ENCODE peak calls at places on chromosome 20, in four cellular contexts. Y is central memory CD4-positive, alpha-beta T cell; S is activated CD4-positive, CD25-positive, alpha-beta regulatory T cell; U is anterior cingulate cortex. K is an unnamed sample.

GRCh38 chr20:57089701-57090144 is 176.7 kb downstream of the BMP7 start:
- DNase-seq in Y (peak), S (peak), U (peak), K (no peak)

GRCh38 chr20:57909763-57910331 is 200.0 kb upstream of the PMEPA1 start:
- DNase-seq in Y (no peak), S (no peak), U (no peak), K (no peak)

GRCh38 chr20:9099372-9099771 is 30.5 kb downstream of the PLCB4 start:
- DNase-seq in Y (no peak), S (no peak), U (no peak), K (no peak)

GRCh38 chr20:51062065-51062464 is 39.2 kb upstream of the KCNG1 start:
- DNase-seq in Y (no peak), S (no peak), U (no peak), K (no peak)

GRCh38 chr20:17898548-17898994 is 70.0 kb downstream of the SNX5 start:
- DNase-seq in Y (peak), S (peak), U (peak), K (peak)

GRCh38 chr20:59020938-59021551 is 1.8 kb downstream of the TUBB1 start:
- DNase-seq in Y (no peak), S (no peak), U (no peak), K (peak)

GRCh38 chr20:32790751-32791057 is 28.5 kb downstream of the DNMT3B start:
- DNase-seq in Y (no peak), S (no peak), U (no peak), K (no peak)

GRCh38 chr20:48782073-48782472 is 45.7 kb downstream of the PREX1 start:
- DNase-seq in Y (no peak), S (no peak), U (no peak), K (no peak)

K was measured in astrocyte.